ENCODE peak calls at places on chromosomes 2 and 18, in four cellular contexts. C is cardiac muscle cell; G is uterus; J is CD8-positive, alpha-beta T cell. P is an unnamed sample.

GRCh38 chr2:40244251-40245010 is 207.5 kb downstream of the SLC8A1 start:
- DNase-seq in J (no peak), G (peak; percentile 46), C (peak; percentile 79), P (peak; percentile 69)

GRCh38 chr2:136025057-136025973 is 39.9 kb upstream of the DARS1 start:
- DNase-seq in G (peak; percentile 45), J (no peak), C (peak; percentile 80), P (peak; percentile 82)

GRCh38 chr2:173653427-173653795 is 298.7 kb downstream of the CDCA7 start:
- DNase-seq in G (no peak), J (no peak), C (no peak), P (no peak)

GRCh38 chr18:52340466-52341378 is 725 bp downstream of the DCC start:
- DNase-seq in J (no peak), C (no peak), G (no peak), P (no peak)

GRCh38 chr2:112621792-112622527 is 23.8 kb upstream of the SLC20A1 start:
- DNase-seq in J (no peak), G (no peak), C (peak; percentile 67), P (no peak)

GRCh38 chr2:170039401-170040172 is 138.4 kb upstream of the MYO3B start:
- DNase-seq in C (no peak), J (no peak), G (no peak), P (no peak)

GRCh38 chr2:188478724-188479123 is 187.1 kb downstream of the GULP1 start:
- DNase-seq in C (no peak), G (no peak), J (no peak), P (no peak)

GRCh38 chr2:20829861-20830260 is 7.0 kb upstream of the LDAH start:
- DNase-seq in G (no peak), C (no peak), J (no peak), P (no peak)

GRCh38 chr2:101329026-101329425 is 20.5 kb upstream of the RNF149 start:
- DNase-seq in J (no peak), C (no peak), G (no peak), P (no peak)

GRCh38 chr2:101330253-101330921 is 21.9 kb upstream of the RNF149 start:
- DNase-seq in J (no peak), G (no peak), C (peak; percentile 49), P (peak; percentile 81)

GRCh38 chr2:101331202-101331601 is 22.7 kb upstream of the RNF149 start:
- DNase-seq in J (no peak), G (no peak), C (no peak), P (no peak)

GRCh38 chr2:101327863-101328394 is 19.4 kb upstream of the RNF149 start:
- DNase-seq in J (no peak), C (no peak), G (no peak), P (no peak)

GRCh38 chr2:101328474-101329007 is 20.0 kb upstream of the RNF149 start:
- DNase-seq in J (no peak), C (peak; percentile 39), G (no peak), P (no peak)
- H3K4me3 ChIP-seq in J (no peak overlapping the region), C (no peak overlapping the region), G (no peak overlapping the region), P (no peak overlapping the region)

DNA sequence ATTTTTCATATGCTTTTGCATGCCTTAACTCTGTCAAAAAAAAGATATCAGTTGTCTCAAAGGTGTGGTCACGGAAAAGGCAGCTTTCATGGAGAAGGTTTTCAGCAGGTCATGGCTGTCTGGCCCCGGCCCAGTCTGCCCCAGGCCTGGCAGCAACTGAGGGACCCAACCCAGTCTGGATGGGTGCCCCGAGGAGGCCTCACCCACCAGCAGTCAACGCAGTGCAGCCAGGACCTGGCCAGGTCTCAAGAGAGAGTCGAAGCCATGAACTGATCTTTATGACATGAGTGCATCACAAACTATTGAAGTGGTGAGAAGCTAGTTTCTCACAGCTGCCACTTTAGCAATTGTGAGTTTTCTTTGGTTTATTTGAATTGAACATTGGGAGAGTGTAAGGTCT is 7.9 kb downstream of the TUBB6 start:
- DNase-seq in G (no peak), C (no peak), J (no peak), P (no peak)
- H3K4me1 ChIP-seq in G (peaks cover 9% of the 10 kb centered on the region), C (no peaks in the 10 kb centered on the region), J (no peaks in the 10 kb centered on the region), P (no peaks in the 10 kb centered on the region)

DNA sequence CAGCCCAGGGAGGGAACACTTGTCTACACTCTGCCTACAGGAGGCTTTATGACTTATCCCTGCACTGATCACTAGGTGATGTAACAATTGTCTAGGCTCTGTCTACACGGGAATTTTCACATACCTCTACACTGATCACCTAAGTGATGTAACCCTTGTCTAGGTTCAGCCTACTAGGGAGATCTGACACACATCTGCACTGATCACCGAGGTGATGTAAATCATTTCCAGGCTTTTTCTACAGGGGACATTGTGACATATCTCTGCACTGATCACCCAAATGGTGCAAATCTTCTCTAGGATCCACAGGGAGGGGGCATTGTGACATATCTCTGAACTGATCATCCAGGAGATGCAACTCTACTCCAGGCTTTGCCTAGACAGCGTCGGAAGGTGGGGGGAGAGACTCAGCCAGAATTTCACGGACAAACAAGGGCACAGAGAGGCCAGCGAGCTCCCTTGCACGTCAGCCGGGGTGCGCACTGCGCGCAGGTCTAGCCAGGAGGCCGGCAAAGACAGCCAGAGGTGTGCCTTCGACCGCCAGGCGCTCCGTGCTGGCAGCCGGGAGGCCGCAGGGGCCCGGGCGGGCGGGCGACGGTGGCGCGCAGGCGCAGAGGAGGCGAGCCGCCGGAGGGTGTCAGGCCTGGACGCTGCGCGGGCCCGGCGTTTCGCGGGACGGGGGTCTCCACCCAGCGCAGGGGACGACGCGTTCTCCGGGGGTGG is 46.9 kb upstream of the USP14 start:
- DNase-seq in G (peak; percentile 73), J (peak; percentile 60), C (peak; percentile 64), P (peak; percentile 86)
- H3K4me3 ChIP-seq in G (peak overlapping the region; percentile 16), J (no peak overlapping the region), C (peak overlapping the region; percentile 15), P (no peak overlapping the region)

GRCh38 chr2:205743137-205743536 is 60.8 kb downstream of the NRP2 start:
- DNase-seq in G (no peak), C (no peak), J (no peak), P (no peak)
- H3K4me1 ChIP-seq in G (peaks cover 2% of the 10 kb centered on the region), C (no peaks in the 10 kb centered on the region), J (no peaks in the 10 kb centered on the region), P (peaks cover 4% of the 10 kb centered on the region)

GRCh38 chr18:62384610-62385097 is 59.5 kb downstream of the TNFRSF11A start:
- DNase-seq in G (no peak), C (peak; percentile 38), J (no peak), P (no peak)
- H3K4me3 ChIP-seq in G (no peak overlapping the region), C (no peak overlapping the region), J (no peak overlapping the region), P (no peak overlapping the region)

GRCh38 chr2:226585130-226585561 is 214.5 kb downstream of the IRS1 start:
- DNase-seq in C (no peak), G (no peak), J (no peak), P (no peak)
- H3K4me1 ChIP-seq in C (no peaks in the 10 kb centered on the region), G (no peaks in the 10 kb centered on the region), J (no peaks in the 10 kb centered on the region), P (no peaks in the 10 kb centered on the region)

DNA sequence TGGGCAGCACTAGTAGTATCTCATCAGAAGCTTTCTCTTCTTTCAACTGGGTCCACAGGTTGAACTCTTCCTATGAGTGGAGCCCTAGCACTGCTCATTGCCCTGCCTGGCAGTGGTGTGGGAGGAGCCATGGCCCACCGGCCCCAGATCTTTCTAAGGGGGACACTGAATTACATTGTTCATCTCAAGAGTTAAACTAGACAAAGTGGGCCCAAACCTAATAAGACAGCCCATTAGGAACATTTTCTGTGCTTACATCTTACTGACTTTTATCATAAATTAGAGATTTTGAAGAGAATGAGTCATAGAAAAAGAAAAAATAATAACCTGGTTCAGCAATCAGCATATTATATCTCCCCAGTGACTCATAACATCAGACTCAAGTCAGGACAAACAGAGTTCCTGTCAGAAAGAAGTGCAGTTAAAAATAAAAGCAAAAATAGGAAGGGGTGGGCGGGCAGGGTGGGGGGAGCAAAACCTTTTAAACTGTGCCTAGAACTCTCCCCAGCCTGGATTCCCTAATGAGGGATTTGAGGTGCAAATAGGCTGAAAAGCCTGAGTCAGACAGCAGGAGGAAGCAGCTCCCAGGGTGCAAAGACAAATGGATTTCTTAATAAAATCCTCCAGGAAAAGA is 161.6 kb upstream of the TRIB2 start:
- DNase-seq in C (peak; percentile 58), G (no peak), J (no peak), P (no peak)
- H3K4me3 ChIP-seq in C (no peak overlapping the region), G (no peak overlapping the region), J (no peak overlapping the region), P (no peak overlapping the region)

GRCh38 chr2:37619957-37620295 is 51.5 kb downstream of the CDC42EP3 start:
- DNase-seq in C (no peak), G (no peak), J (no peak), P (no peak)

GRCh38 chr2:37619230-37619956 is 52.0 kb downstream of the CDC42EP3 start:
- DNase-seq in C (no peak), G (no peak), J (no peak), P (no peak)

GRCh38 chr2:37622434-37623202 is 48.8 kb downstream of the CDC42EP3 start:
- DNase-seq in C (no peak), G (no peak), J (no peak), P (no peak)

GRCh38 chr2:37623409-37623808 is 48.0 kb downstream of the CDC42EP3 start:
- DNase-seq in J (no peak), G (no peak), C (no peak), P (no peak)

DNA sequence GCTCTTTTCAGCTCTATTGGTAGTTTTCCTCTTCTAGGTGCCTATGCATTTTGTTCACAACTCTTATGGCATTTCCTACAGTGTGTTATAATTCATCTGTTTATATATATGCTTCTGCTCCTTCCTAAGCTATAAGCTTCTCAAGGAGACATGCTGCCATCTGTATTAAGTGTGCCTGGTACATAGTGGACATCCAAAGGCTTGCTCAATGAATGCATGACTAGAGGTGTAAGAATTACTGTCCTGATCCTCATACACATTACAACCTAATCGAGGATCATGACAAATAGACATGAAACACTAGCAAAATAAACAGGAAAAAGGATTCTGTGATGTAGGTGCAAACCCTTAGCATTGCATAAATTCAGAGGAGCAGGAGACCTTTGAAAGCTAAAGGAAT is 50.2 kb downstream of the CDC42EP3 start:
- DNase-seq in G (no peak), C (no peak), J (no peak), P (no peak)
- H3K4me1 ChIP-seq in G (no peaks in the 10 kb centered on the region), C (peaks cover 22% of the 10 kb centered on the region), J (peaks cover 54% of the 10 kb centered on the region), P (peaks cover 4% of the 10 kb centered on the region)

DNA sequence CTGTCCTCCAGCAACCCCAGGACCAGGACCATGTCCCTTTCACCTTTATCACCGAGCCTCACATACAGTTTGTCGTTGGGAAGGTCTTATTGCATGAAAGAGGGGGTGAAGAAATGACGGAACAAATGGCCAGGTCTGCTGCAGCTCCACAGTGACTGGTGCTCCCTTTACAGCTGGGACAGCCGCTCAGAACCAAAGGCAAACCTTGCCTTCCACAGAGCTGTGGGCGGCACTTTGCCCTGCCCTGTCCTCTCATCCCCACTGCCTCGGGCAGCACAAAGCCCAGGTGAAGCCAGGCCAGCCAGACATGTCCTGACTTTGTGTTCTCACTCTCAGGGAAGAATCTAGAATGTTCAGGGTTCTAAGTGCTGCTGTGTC is 961 bp downstream of the GPR55 start:
- DNase-seq in J (no peak), G (no peak), C (no peak), P (no peak)
- H3K4me3 ChIP-seq in J (peak overlapping the region; percentile 72), G (no peak overlapping the region), C (no peak overlapping the region), P (no peak overlapping the region)

P was measured in mucosa of descending colon.